ENCODE peak calls at places on chromosomes 2 and 18, in four cellular contexts. F, U, N and R are unnamed samples.

GRCh38 chr2:51027442-51027841 is 4.5 kb downstream of the NRXN1 start:
- DNase-seq in F (no peak), U (no peak), N (peak; percentile 11), R (no peak)

GRCh38 chr18:45221363-45221762 is 393.9 kb upstream of the SLC14A2 start:
- DNase-seq in F (no peak), U (no peak), N (no peak), R (no peak)

GRCh38 chr2:54176577-54176976 is 61.2 kb downstream of the ACYP2 start:
- DNase-seq in F (peak; percentile 48), U (peak; percentile 68), N (peak; percentile 10), R (no peak)

GRCh38 chr2:17401096-17401495 is 117.1 kb downstream of the RAD51AP2 start:
- DNase-seq in F (no peak), U (peak; percentile 36), N (no peak), R (no peak)

GRCh38 chr18:33152376-33152775 is 288.1 kb downstream of the CCDC178 start:
- DNase-seq in F (no peak), U (no peak), N (no peak), R (no peak)

GRCh38 chr2:45975752-45976517 is 321.3 kb upstream of the EPAS1 start:
- DNase-seq in F (no peak), U (no peak), N (no peak), R (no peak)

GRCh38 chr18:36811430-36811829 is 17.4 kb downstream of the TPGS2 start:
- DNase-seq in F (no peak), U (no peak), N (no peak), R (no peak)

GRCh38 chr18:36493349-36494281 is 196.1 kb downstream of the FHOD3 start:
- DNase-seq in F (no peak), U (peak; percentile 21), N (no peak), R (no peak)

GRCh38 chr2:73111300-73112025 is 1.3 kb downstream of the RAB11FIP5 start:
- DNase-seq in F (peak; percentile 47), U (peak; percentile 42), N (no peak), R (no peak)

GRCh38 chr2:236170678-236171212 is 2.6 kb upstream of the GBX2 start:
- DNase-seq in F (no peak), U (no peak), N (peak; percentile 34), R (no peak)

GRCh38 chr2:240459401-240460242 is 24.2 kb downstream of the GPC1 start:
- DNase-seq in F (no peak), U (no peak), N (no peak), R (no peak)

GRCh38 chr2:153870308-153870707 is 1.4 kb upstream of the GALNT13 start:
- DNase-seq in F (no peak), U (no peak), N (no peak), R (no peak)

GRCh38 chr2:36044389-36044788 is 311.2 kb upstream of the CRIM1 start:
- DNase-seq in F (no peak), U (no peak), N (no peak), R (no peak)

GRCh38 chr2:158773121-158773520 is 22.0 kb upstream of the DAPL1 start:
- DNase-seq in F (no peak), U (peak; percentile 7), N (no peak), R (no peak)

GRCh38 chr2:201260302-201260800 is at the start of gene CASP8:
- DNase-seq in F (no peak), U (peak; percentile 69), N (peak; percentile 37), R (no peak)

GRCh38 chr2:2321250-2321545 is 9.9 kb downstream of the MYT1L start:
- DNase-seq in F (no peak), U (no peak), N (no peak), R (no peak)